ENCODE peak calls at places on chromosomes 5 and 9, in four cellular contexts. R is NCI-H187; C is effector CD4-positive, alpha-beta T cell; L is activated B cell treated with CpG ODN at 0.5 μM for 24 hours. W is an unnamed sample.

GRCh38 chr9:7212101-7212500 is 454.3 kb downstream of the KDM4C start:
- DNase-seq in R (no peak), C (no peak), L (no peak), W (no peak)

GRCh38 chr9:110828148-110828730 is 159.6 kb downstream of the MUSK start:
- DNase-seq in R (no peak), C (no peak), L (no peak), W (no peak)

GRCh38 chr9:5633243-5633642 is 4.3 kb downstream of the RIC1 start:
- DNase-seq in R (no peak), C (no peak), L (no peak), W (no peak)

GRCh38 chr9:7238244-7238637 is 480.5 kb downstream of the KDM4C start:
- DNase-seq in R (no peak), C (no peak), L (no peak), W (no peak)

GRCh38 chr5:178289438-178289837 is 56.8 kb upstream of the PHYKPL start:
- DNase-seq in R (no peak), C (no peak), L (no peak), W (no peak)

GRCh38 chr5:88881566-88881965 is 1.4 kb downstream of the MEF2C start:
- DNase-seq in R (no peak), C (no peak), L (no peak), W (no peak)

GRCh38 chr5:122788371-122788770 is 13.5 kb downstream of the SNX2 start:
- DNase-seq in R (no peak), C (no peak), L (no peak), W (no peak)

GRCh38 chr9:73423891-73424290 is 272.2 kb downstream of the ANXA1 start:
- DNase-seq in R (no peak), C (no peak), L (no peak), W (no peak)

GRCh38 chr5:159628703-159629102 is 287.6 kb upstream of the ADRA1B start:
- DNase-seq in R (no peak), C (no peak), L (no peak), W (no peak)

GRCh38 chr5:87069974-87070608 is 197.6 kb upstream of the RASA1 start:
- DNase-seq in R (no peak), C (no peak), L (no peak), W (no peak)

GRCh38 chr5:123855630-123856029 is 343.7 kb downstream of the CSNK1G3 start:
- DNase-seq in R (peak), C (no peak), L (no peak), W (no peak)

GRCh38 chr5:37086466-37087178 is 162.6 kb downstream of the CPLANE1 start:
- DNase-seq in R (no peak), C (no peak), L (no peak), W (no peak)

GRCh38 chr9:16143947-16144890 is 591.4 kb downstream of the CCDC171 start:
- DNase-seq in R (no peak), C (no peak), L (no peak), W (no peak)

GRCh38 chr5:181203093-181203711 is 1.8 kb downstream of the TRIM7 start:
- DNase-seq in R (no peak), C (no peak), L (no peak), W (no peak)

GRCh38 chr9:71758785-71759184 is 9.5 kb downstream of the CEMIP2 start:
- DNase-seq in R (no peak), C (no peak), L (no peak), W (no peak)

GRCh38 chr5:158174918-158175663 is 316.1 kb upstream of the CLINT1 start:
- DNase-seq in R (peak), C (no peak), L (peak), W (no peak)

GRCh38 chr9:121700165-121700830 is 48.9 kb downstream of the DAB2IP start:
- DNase-seq in R (no peak), C (no peak), L (peak), W (peak)

GRCh38 chr5:66520854-66521253 is 75.3 kb upstream of the MAST4 start:
- DNase-seq in R (no peak), C (no peak), L (no peak), W (no peak)

GRCh38 chr5:120463026-120463770 is 902 bp upstream of the PRR16 start:
- DNase-seq in R (no peak), C (no peak), L (no peak), W (no peak)

GRCh38 chr9:30846644-30847043 is 1537.8 kb upstream of the ACO1 start:
- DNase-seq in R (no peak), C (no peak), L (no peak), W (no peak)

GRCh38 chr9:88236531-88237453 is 98.5 kb upstream of the SPATA31C2 start:
- DNase-seq in R (no peak), C (no peak), L (no peak), W (no peak)

GRCh38 chr9:124180557-124180956 is 77.2 kb upstream of the NEK6 start:
- DNase-seq in R (no peak), C (no peak), L (no peak), W (peak)

GRCh38 chr5:123708074-123708806 is 196.3 kb downstream of the CSNK1G3 start:
- DNase-seq in R (no peak), C (no peak), L (no peak), W (no peak)

GRCh38 chr5:167730656-167731055 is 560.8 kb upstream of the WWC1 start:
- DNase-seq in R (no peak), C (no peak), L (no peak), W (no peak)

GRCh38 chr9:134378901-134379338 is 52.7 kb downstream of the RXRA start:
- DNase-seq in R (no peak), C (no peak), L (no peak), W (no peak)

GRCh38 chr5:97728920-97729319 is 545.9 kb upstream of the RIOK2 start:
- DNase-seq in R (no peak), C (no peak), L (no peak), W (no peak)

GRCh38 chr5:173231996-173232498 is 3.0 kb downstream of the NKX2-5 start:
- DNase-seq in R (no peak), C (no peak), L (no peak), W (no peak)

GRCh38 chr5:65072836-65073620 is 304.3 kb downstream of the CWC27 start:
- DNase-seq in R (peak), C (no peak), L (no peak), W (no peak)

GRCh38 chr5:134846641-134846960 is 833 bp downstream of the C5orf24 start:
- DNase-seq in R (no peak), C (no peak), L (no peak), W (no peak)

GRCh38 chr5:150022163-150022540 is 21.6 kb downstream of the HMGXB3 start:
- DNase-seq in R (no peak), C (no peak), L (no peak), W (no peak)

GRCh38 chr5:80937591-80937990 is 22.6 kb upstream of the RASGRF2 start:
- DNase-seq in R (no peak), C (no peak), L (no peak), W (no peak)

GRCh38 chr9:73152953-73153352 is 1.3 kb downstream of the ANXA1 start:
- DNase-seq in R (no peak), C (no peak), L (no peak), W (no peak)

GRCh38 chr5:59845733-59846132 is 47.8 kb downstream of the PDE4D start:
- DNase-seq in R (no peak), C (no peak), L (no peak), W (no peak)

GRCh38 chr5:111119856-111120255 is 27.7 kb downstream of the WDR36 start:
- DNase-seq in R (no peak), C (no peak), L (no peak), W (no peak)